ENCODE peak calls at places on chromosomes 5 and 9, in ten cellular contexts. D is tibial nerve, Q is right lobe of liver, Y is uterus, O is GM23248, Z is left ventricle myocardium inferior, A is tibial artery, L is SJSA1, M is endothelial cell of umbilical vein, C is A549. W is an unnamed sample. For H3K4me1, the result is how much of the 10 kb centered on the place peaks cover.

GRCh38 chr9:98427491-98427890 is 172.0 kb upstream of the TBC1D2 start:
- DNase-seq in C (no peak), O (peak), D (no peak), Q (no peak), Z (no peak), L (peak), Y (no peak), M (no peak), A (no peak), W (no peak)

GRCh38 chr9:133114451-133114885 is 6.6 kb downstream of the RALGDS start:
- DNase-seq in D (no peak), A (peak), Z (peak), Y (peak), O (peak), M (no peak), Q (peak), C (no peak), L (no peak), W (peak)

GRCh38 chr5:119273391-119273839 is 82.4 kb upstream of the TNFAIP8 start:
- DNase-seq in M (peak), A (no peak), C (no peak), D (no peak), Z (peak), Q (no peak), O (no peak), Y (no peak), L (no peak), W (peak)

GRCh38 chr5:102629827-102630605 is 125.1 kb upstream of the PAM start:
- DNase-seq in Q (no peak), Z (no peak), L (no peak), M (no peak), O (no peak), D (no peak), A (no peak), C (no peak), Y (no peak), W (no peak)

GRCh38 chr5:177447611-177448243 is 1.1 kb downstream of the PRR7 start:
- DNase-seq in Q (peak), M (peak), L (peak), Y (no peak), Z (no peak), D (no peak), C (peak), O (peak), A (peak), W (no peak)

GRCh38 chr5:40716000-40716399 is 36.3 kb downstream of the PTGER4 start:
- DNase-seq in M (peak), Y (no peak), Z (no peak), O (peak), D (no peak), L (peak), A (no peak), Q (no peak), C (peak), W (no peak)

GRCh38 chr5:20678814-20679298 is 690.9 kb upstream of the CDH18 start:
- DNase-seq in A (no peak), Z (no peak), Q (no peak), L (peak), M (no peak), D (no peak), C (peak), Y (no peak), O (peak), W (no peak)

GRCh38 chr5:141958773-141959172 is 771 bp upstream of the PCDH12 start:
- DNase-seq in A (no peak), Z (no peak), O (peak), Y (no peak), L (no peak), C (no peak), M (peak), Q (no peak), D (no peak), W (no peak)

GRCh38 chr5:179224741-179225140 is 120.5 kb downstream of the ADAMTS2 start:
- DNase-seq in D (no peak), L (no peak), A (peak), C (no peak), M (no peak), Z (no peak), Q (peak), Y (no peak), O (no peak), W (no peak)

GRCh38 chr5:169576181-169576598 is 7.4 kb upstream of the SPDL1 start:
- DNase-seq in Z (no peak), M (no peak), O (peak), D (no peak), A (no peak), Y (peak), L (no peak), Q (no peak), C (no peak), W (no peak)

GRCh38 chr9:123718188-123718587 is 211.7 kb downstream of the DENND1A start:
- DNase-seq in C (no peak), A (no peak), Y (no peak), O (no peak), D (no peak), Q (no peak), L (no peak), M (no peak), Z (no peak), W (no peak)

GRCh38 chr9:13278023-13278367 is 1.5 kb downstream of the MPDZ start:
- DNase-seq in O (no peak), Z (no peak), L (no peak), M (peak), Q (no peak), Y (no peak), D (no peak), A (no peak), C (no peak), W (no peak)

GRCh38 chr9:102185962-102186361 is 447.5 kb upstream of the GRIN3A start:
- DNase-seq in C (no peak), Q (no peak), L (no peak), D (no peak), Y (no peak), A (no peak), Z (no peak), O (no peak), M (no peak), W (no peak)

GRCh38 chr9:126521089-126521488 is 92.6 kb upstream of the LMX1B start:
- DNase-seq in Y (no peak), A (peak), L (no peak), Z (no peak), C (no peak), O (no peak), D (no peak), M (no peak), Q (no peak), W (no peak)

GRCh38 chr9:82513242-82513750 is 524.7 kb downstream of the SPATA31D1 start:
- DNase-seq in M (no peak), D (no peak), Q (no peak), Z (no peak), Y (peak), A (no peak), C (no peak), O (peak), L (no peak), W (no peak)

GRCh38 chr5:171450423-171451246 is 31.2 kb downstream of the FGF18 start:
- DNase-seq in D (peak), C (no peak), Q (no peak), Z (peak), Y (peak), O (peak), L (peak), M (peak), A (peak), W (no peak)

GRCh38 chr5:168168978-168169696 is 122.3 kb upstream of the WWC1 start:
- DNase-seq in Q (no peak), L (no peak), M (no peak), D (no peak), O (no peak), C (no peak), Z (no peak), Y (no peak), A (no peak), W (no peak)
- H3K4me3 ChIP-seq in Q (no peak), L (no peak), M (no peak), D (no peak), O (no peak), C (no peak), Z (no peak), Y (no peak), A (no peak), W (no peak)

GRCh38 chr5:139183502-139183901 is 14.7 kb downstream of the SIL1 start:
- DNase-seq in O (no peak), Z (no peak), M (no peak), A (peak), Y (no peak), Q (no peak), C (no peak), D (no peak), L (no peak), W (no peak)
- H3K4me1 ChIP-seq in O (under half), Z (half or more), M (under half), A (under half), Y (under half), Q (under half), C (under half), D (under half), L (under half), W (under half)

DNA sequence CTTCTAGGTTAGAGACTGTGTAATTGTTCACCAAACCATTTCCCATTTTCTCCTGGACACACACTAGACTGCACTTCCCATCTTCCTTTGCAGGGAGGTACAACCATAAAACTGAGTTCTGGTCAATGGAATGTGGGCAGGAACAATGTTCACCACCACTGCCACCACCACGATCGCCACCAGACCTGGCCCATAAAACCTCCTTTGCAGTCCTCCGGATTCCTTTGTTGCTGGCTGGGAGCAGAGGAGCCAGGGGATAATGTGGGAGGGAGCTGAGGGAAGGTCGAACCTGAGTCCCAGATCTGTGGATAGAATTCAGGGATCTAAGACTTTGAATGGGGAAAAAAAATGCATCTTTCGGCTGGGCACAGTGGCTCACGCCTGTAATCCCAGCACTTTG is 29.4 kb upstream of the EGFLAM start:
- DNase-seq in A (no peak), Q (no peak), M (no peak), Y (no peak), C (no peak), Z (no peak), D (no peak), L (no peak), O (no peak), W (no peak)
- H3K4me3 ChIP-seq in A (no peak), Q (no peak), M (no peak), Y (no peak), C (no peak), Z (no peak), D (no peak), L (no peak), O (no peak), W (no peak)

GRCh38 chr9:93024646-93024910 is 33.9 kb upstream of the SUSD3 start:
- DNase-seq in A (no peak), L (no peak), D (no peak), C (no peak), O (no peak), Z (no peak), M (no peak), Y (no peak), Q (no peak), W (no peak)
- H3K4me1 ChIP-seq in A (under half), L (under half), D (under half), C (under half), O (under half), Z (under half), M (under half), Y (under half), Q (under half), W (under half)

DNA sequence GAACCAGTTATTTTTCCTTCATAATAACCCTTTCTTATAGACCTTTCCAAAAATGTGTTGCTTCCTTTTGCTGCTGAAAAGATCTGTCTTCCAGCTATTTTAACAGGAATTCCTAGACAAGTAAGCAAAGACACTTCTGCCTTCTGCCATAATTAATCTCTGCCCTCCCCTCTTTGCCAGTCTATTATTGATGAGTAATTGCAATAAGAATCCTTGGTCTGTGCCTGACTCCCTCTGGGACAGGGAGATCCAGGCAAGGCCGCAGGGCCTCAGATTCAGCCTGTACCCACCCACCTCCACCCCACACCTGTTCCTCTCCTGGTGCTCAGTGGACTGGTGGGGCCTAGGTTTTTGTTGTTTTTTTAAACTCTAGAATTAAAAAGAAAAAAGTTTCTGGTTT is 8.3 kb downstream of the FOXD1 start:
- DNase-seq in L (no peak), M (no peak), Z (no peak), A (no peak), Y (no peak), D (no peak), Q (no peak), C (no peak), O (peak), W (no peak)
- H3K4me3 ChIP-seq in L (no peak), M (no peak), Z (no peak), A (no peak), Y (no peak), D (no peak), Q (no peak), C (no peak), O (no peak), W (no peak)

DNA sequence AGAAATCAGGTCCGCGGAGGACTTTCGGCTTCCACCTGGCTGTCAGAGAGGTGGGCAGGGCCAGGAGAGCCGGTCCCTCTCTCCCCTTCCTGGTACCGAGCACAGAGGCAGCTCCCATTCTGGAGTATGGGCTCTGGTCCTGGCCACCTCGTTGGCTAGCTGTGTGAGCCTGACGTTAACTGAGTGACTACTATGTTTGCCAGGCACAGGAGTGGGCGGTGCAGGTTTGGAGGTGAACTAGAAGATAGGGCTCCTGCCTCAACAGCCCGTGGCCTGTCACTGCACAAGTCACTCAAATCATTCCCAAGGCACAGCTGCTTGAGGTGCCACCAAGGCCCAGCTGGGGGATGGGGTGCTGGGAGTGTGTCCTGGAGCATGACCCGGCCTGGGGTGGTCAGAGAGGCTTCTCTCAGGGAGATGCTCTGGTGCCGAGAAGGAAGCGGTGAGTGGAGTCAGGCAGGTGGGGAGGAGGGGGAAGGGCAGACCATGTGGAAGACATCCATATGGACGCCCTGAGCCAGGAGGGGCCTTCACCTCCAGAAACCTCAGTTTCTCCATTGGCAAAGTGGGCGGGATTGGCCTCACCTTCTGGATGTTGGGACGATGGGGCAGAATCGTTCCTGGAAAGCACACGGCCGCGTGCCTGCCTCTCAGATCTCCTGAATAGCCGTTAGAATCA is 39.5 kb downstream of the NCS1 start:
- DNase-seq in Y (no peak), M (no peak), L (no peak), D (no peak), Z (no peak), Q (no peak), C (no peak), O (no peak), A (peak), W (no peak)
- H3K4me1 ChIP-seq in Y (under half), M (under half), L (under half), D (under half), Z (under half), Q (under half), C (under half), O (under half), A (under half), W (under half)

GRCh38 chr9:20611751-20612287 is 10.5 kb downstream of the MLLT3 start:
- DNase-seq in Z (no peak), Q (no peak), O (peak), D (no peak), M (peak), Y (no peak), L (peak), A (no peak), C (peak), W (no peak)
- H3K4me3 ChIP-seq in Z (no peak), Q (no peak), O (peak), D (no peak), M (no peak), Y (no peak), L (no peak), A (no peak), C (peak), W (no peak)

GRCh38 chr5:135493406-135494180 is 41.4 kb upstream of the TIFAB start:
- DNase-seq in O (peak), Z (no peak), C (peak), A (peak), Q (no peak), D (peak), M (no peak), Y (no peak), L (peak), W (no peak)
- H3K4me1 ChIP-seq in O (under half), Z (under half), C (under half), A (under half), Q (under half), D (under half), M (under half), Y (under half), L (under half), W (under half)

DNA sequence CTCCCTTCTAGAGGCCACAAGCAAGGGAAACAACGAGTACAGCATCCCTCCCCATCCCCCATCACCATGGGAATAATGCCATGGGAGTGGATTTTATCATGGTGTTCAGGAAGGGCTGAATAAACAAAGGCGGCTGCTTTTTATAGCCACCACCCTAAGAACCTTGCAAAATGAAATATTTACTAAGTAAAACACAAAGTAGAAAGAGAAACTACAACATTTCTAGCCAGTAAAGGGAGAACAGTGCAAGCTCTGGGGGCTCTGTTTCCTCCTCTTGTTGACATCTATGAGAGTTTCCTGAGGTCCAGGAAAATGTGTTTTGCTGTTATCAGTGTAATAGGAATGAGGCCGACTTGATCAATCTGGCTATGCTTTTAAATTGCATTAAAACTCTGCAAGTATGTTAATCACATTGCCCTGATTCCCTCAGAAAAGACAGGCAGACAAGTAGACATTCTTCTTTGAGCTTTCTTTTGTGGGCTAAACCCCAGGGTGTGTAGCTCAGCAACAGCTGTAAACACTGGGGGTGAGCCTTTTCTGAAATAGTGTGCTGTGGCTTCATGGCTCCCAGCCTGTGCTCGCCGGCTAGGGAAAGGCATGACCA is 31.1 kb downstream of the SV2C start:
- DNase-seq in C (no peak), D (no peak), M (peak), Q (no peak), Y (peak), O (peak), A (no peak), Z (no peak), L (no peak), W (no peak)
- H3K4me3 ChIP-seq in C (no peak), D (no peak), M (no peak), Q (no peak), Y (no peak), O (no peak), A (no peak), Z (peak), L (no peak), W (no peak)

GRCh38 chr5:143390258-143390657 is 13.2 kb downstream of the NR3C1 start:
- DNase-seq in A (no peak), M (no peak), D (no peak), L (no peak), Q (no peak), Z (no peak), C (no peak), O (no peak), Y (no peak), W (no peak)
- H3K4me1 ChIP-seq in A (under half), M (under half), D (half or more), L (under half), Q (under half), Z (half or more), C (half or more), O (half or more), Y (under half), W (half or more)